ENCODE peak calls at places on chromosomes 16 and 17, in ten cellular contexts. V is astrocyte, N is neural progenitor cell, H is DND-41, M is fibroblast of lung, C is mammary epithelial cell, E is endodermal cell, S is mesendoderm, I is keratinocyte, G is GM23248. Q is an unnamed sample.

GRCh38 chr16:74291577-74292208 is 4.9 kb upstream of the PSMD7 start:
- DNase-seq in V (no peak), N (no peak), H (no peak), M (peak; percentile 15), C (peak; percentile 97), E (no peak), S (no peak), I (peak; percentile 93), G (no peak), Q (no peak)

GRCh38 chr17:76561799-76562268 is 22.0 kb downstream of the PRCD start:
- DNase-seq in V (peak; percentile 52), N (no peak), H (no peak), M (peak; percentile 66), C (no peak), E (no peak), S (no peak), I (no peak), G (peak; percentile 57), Q (peak; percentile 49)

GRCh38 chr16:73151225-73151624 is 103.3 kb upstream of the ZFHX3 start:
- DNase-seq in V (no peak), N (peak; percentile 13), H (no peak), M (no peak), C (no peak), E (peak; percentile 63), S (peak; percentile 86), I (no peak), G (no peak), Q (no peak)

GRCh38 chr16:53232826-53233529 is 178.2 kb downstream of the CHD9 start:
- DNase-seq in V (peak; percentile 8), N (no peak), H (no peak), M (no peak), C (no peak), E (no peak), S (no peak), I (no peak), G (no peak), Q (no peak)

GRCh38 chr17:53253956-53254597 is 568.6 kb upstream of the KIF2B start:
- DNase-seq in V (no peak), N (no peak), H (no peak), M (no peak), C (no peak), E (no peak), S (no peak), I (no peak), G (no peak), Q (no peak)

GRCh38 chr16:4212934-4213296 is 29.0 kb downstream of the SRL start:
- DNase-seq in V (peak; percentile 54), N (no peak), H (no peak), M (peak; percentile 67), C (peak; percentile 19), E (no peak), S (no peak), I (no peak), G (peak; percentile 66), Q (peak; percentile 44)

GRCh38 chr17:31672161-31672819 is 186.8 kb downstream of the COPRS start:
- DNase-seq in V (no peak), N (no peak), H (no peak), M (no peak), C (no peak), E (peak; percentile 41), S (no peak), I (no peak), G (peak; percentile 49), Q (peak; percentile 10)

GRCh38 chr16:84618428-84619102 is 687 bp upstream of the COTL1 start:
- DNase-seq in V (peak; percentile 99), N (peak; percentile 78), H (no peak), M (peak; percentile 99), C (peak; percentile 93), E (peak; percentile 93), S (peak; percentile 98), I (peak; percentile 93), G (peak; percentile 97), Q (peak; percentile 90)

GRCh38 chr17:27572665-27573064 is 58.3 kb upstream of the LGALS9 start:
- DNase-seq in V (no peak), N (no peak), H (no peak), M (peak; percentile 38), C (no peak), E (peak; percentile 44), S (peak; percentile 58), I (no peak), G (peak; percentile 76), Q (no peak)

GRCh38 chr17:42110301-42111264 is 1.9 kb downstream of the DHX58 start:
- DNase-seq in V (no peak), N (no peak), H (no peak), M (no peak), C (no peak), E (no peak), S (no peak), I (no peak), G (no peak), Q (no peak)

GRCh38 chr16:51180719-51181494 is 29.8 kb upstream of the SALL1 start:
- DNase-seq in V (no peak), N (no peak), H (no peak), M (no peak), C (no peak), E (no peak), S (no peak), I (no peak), G (no peak), Q (no peak)

GRCh38 chr16:11613381-11614303 is 26.9 kb upstream of the LITAF start:
- DNase-seq in V (no peak), N (no peak), H (no peak), M (peak; percentile 25), C (peak; percentile 94), E (no peak), S (no peak), I (peak; percentile 75), G (no peak), Q (no peak)

GRCh38 chr16:11612110-11612981 is 25.6 kb upstream of the LITAF start:
- DNase-seq in V (no peak), N (no peak), H (no peak), M (peak; percentile 37), C (peak; percentile 76), E (peak; percentile 85), S (peak; percentile 43), I (no peak), G (no peak), Q (no peak)

GRCh38 chr16:11618107-11618717 is 31.5 kb upstream of the LITAF start:
- DNase-seq in V (no peak), N (no peak), H (no peak), M (no peak), C (no peak), E (no peak), S (no peak), I (no peak), G (no peak), Q (no peak)

GRCh38 chr16:11615756-11616447 is 29.2 kb upstream of the LITAF start:
- DNase-seq in V (peak; percentile 49), N (no peak), H (no peak), M (peak; percentile 54), C (no peak), E (peak; percentile 79), S (peak; percentile 94), I (no peak), G (no peak), Q (no peak)

DNA sequence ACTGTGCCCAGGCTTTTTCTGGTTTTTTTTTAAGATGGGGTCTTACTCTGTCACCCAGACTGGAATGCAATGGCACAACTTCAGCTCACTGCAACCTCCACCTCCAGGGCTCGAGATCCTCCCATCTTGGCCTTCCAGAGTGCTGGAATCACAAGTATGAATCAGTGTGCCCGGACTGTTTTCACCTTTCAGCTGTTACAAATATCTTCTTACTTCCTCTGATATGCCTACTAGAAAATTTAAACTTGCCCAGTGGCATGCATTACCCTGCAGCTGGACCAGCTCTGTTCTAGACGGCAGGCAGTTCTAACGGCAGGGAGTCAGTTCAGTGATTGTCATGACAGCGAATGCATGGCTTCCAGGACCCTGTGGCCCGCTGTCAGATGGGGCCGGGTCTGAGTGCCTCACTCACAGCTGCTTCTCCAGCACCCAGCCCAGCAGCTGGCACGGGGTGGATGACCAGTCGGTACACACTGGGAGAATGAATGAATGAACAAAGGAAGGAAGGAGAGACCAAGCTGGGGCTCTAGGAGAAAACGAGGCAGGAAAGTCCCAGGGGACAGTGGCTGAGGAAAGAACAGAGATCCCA is 28.0 kb upstream of the LITAF start:
- DNase-seq in V (no peak), N (no peak), H (no peak), M (peak; percentile 23), C (no peak), E (peak; percentile 68), S (no peak), I (no peak), G (peak; percentile 41), Q (no peak)
- H3K9ac ChIP-seq in V (no peak overlapping the region), N (no peak overlapping the region), H (no peak overlapping the region), M (no peak overlapping the region), C (no peak overlapping the region), E (no peak overlapping the region), S (no peak overlapping the region), I (no peak overlapping the region), G (no peak overlapping the region), Q (no peak overlapping the region)

GRCh38 chr16:714079-714478 is 839 bp upstream of the METRN start:
- DNase-seq in V (no peak), N (no peak), H (no peak), M (no peak), C (no peak), E (no peak), S (no peak), I (no peak), G (no peak), Q (no peak)
- H3K4me1 ChIP-seq in V (peaks cover 36% of the 10 kb centered on the region), N (peaks cover 37% of the 10 kb centered on the region), H (peaks cover 50% of the 10 kb centered on the region), M (peaks cover 14% of the 10 kb centered on the region), C (peaks cover 22% of the 10 kb centered on the region), E (peaks cover 4% of the 10 kb centered on the region), S (no peaks in the 10 kb centered on the region), I (peaks cover 20% of the 10 kb centered on the region), G (peaks cover 11% of the 10 kb centered on the region), Q (peaks cover 29% of the 10 kb centered on the region)

DNA sequence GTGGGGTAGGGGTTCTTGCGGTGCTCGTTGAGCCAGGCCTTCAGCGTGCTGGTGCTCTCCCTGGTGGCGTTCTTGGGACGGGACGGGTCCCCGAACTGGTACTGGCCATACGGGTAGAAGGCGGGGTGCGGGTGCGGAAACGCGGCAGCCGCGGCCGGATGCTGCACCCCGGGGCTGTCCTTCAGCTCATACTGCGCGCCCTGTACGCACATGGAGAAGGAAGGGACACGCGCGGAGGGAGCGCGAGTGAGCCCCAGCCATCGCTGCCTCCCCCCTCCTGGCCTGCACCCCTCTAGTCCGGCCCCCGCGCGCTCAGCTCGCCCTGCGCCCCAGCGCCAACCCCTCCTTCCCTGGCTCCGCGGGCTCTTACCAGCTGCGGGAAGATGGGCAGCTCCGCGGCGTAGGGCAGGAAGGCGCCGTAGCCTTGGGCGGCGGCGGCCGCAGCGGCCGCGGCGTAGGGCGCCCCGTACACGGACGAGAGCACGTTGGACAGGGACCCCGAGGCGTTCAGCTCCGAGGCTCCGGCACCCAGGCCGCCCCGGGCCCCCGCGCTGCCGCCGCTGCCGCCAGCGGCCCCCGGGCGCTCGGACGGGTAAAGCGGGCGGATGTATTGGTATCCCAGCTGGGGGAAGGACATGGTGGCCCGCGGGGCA is 1.0 kb downstream of the IRX3 start:
- DNase-seq in V (peak; percentile 25), N (peak; percentile 61), H (peak; percentile 73), M (peak; percentile 39), C (peak; percentile 71), E (peak; percentile 73), S (peak; percentile 37), I (no peak), G (peak; percentile 75), Q (peak; percentile 67)
- H3K4me3 ChIP-seq in V (peak overlapping the region; percentile 80), N (peak overlapping the region; percentile 55), H (peak overlapping the region; percentile 45), M (no peak overlapping the region), C (peak overlapping the region; percentile 85), E (peak overlapping the region; percentile 74), S (peak overlapping the region; percentile 91), I (peak overlapping the region; percentile 82), G (peak overlapping the region; percentile 96), Q (peak overlapping the region; percentile 88)

DNA sequence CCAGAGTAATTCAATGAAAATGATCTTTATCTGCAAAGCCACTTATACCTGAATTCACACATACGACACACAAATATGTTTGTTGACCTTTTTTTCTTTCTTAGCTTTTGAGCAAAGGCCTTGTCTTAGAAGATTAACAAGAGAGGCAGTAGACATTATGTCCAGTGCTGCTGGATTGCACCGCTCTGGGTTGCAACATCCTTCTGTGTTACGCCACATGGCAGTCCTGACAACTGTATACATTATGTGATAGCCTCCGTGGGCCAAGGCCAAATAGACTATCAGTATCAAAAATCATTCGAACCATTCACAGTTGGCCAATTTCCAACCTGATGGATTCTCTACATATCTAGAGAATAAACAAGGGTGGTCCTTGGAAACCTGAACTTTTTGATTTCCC is 173.2 kb upstream of the GOT2 start:
- DNase-seq in V (no peak), N (no peak), H (no peak), M (no peak), C (no peak), E (no peak), S (no peak), I (no peak), G (no peak), Q (no peak)
- H3K9ac ChIP-seq in V (no peak overlapping the region), N (no peak overlapping the region), H (no peak overlapping the region), M (no peak overlapping the region), C (no peak overlapping the region), E (no peak overlapping the region), S (no peak overlapping the region), I (no peak overlapping the region), G (no peak overlapping the region), Q (no peak overlapping the region)

Q was measured in adipocyte.